ENCODE peak calls at places on chromosomes 16 and 17, in ten cellular contexts. L is LHCN-M2; O is COR-L47; X is esophagus squamous epithelium; G is mucosa of gallbladder; Q is naive thymus-derived CD8-positive, alpha-beta T cell; F is hepatic stellate cell; M is AG08396; W is T-helper 22 cell; N is IMR-90. I is an unnamed sample.
A peak's percentile ranks its signal among the peaks of the same experiment; 100 is the strongest.

GRCh38 chr17:42591411-42591810 is 13.9 kb upstream of the PSMC3IP start:
- DNase-seq in L (no peak), O (no peak), X (no peak), G (no peak), Q (no peak), F (no peak), M (no peak), W (no peak), N (no peak), I (no peak)

GRCh38 chr17:81727324-81728031 is 15.4 kb downstream of the SLC25A10 start:
- DNase-seq in L (no peak), O (peak; percentile 92), X (no peak), G (peak; percentile 65), Q (no peak), F (no peak), M (no peak), W (no peak), N (no peak), I (no peak)

GRCh38 chr16:52725043-52725442 is 178.1 kb upstream of the TOX3 start:
- DNase-seq in L (no peak), O (no peak), X (no peak), G (no peak), Q (no peak), F (no peak), M (no peak), W (no peak), N (no peak), I (no peak)

GRCh38 chr17:44971776-44972483 is 3.8 kb upstream of the C1QL1 start:
- DNase-seq in L (peak; percentile 75), O (no peak), X (no peak), G (no peak), Q (no peak), F (peak; percentile 54), M (peak; percentile 74), W (no peak), N (peak; percentile 72), I (no peak)

GRCh38 chr17:17877548-17878358 is 41.0 kb upstream of the SREBF1 start:
- DNase-seq in L (no peak), O (peak; percentile 28), X (peak; percentile 27), G (peak; percentile 85), Q (no peak), F (peak; percentile 59), M (peak; percentile 70), W (no peak), N (peak; percentile 90), I (no peak)

GRCh38 chr17:20156196-20157077 is 147.3 kb downstream of the SPECC1 start:
- DNase-seq in L (peak; percentile 19), O (peak; percentile 1), X (no peak), G (peak; percentile 14), Q (no peak), F (peak; percentile 53), M (peak; percentile 71), W (peak; percentile 6), N (peak; percentile 25), I (no peak)

GRCh38 chr16:19463468-19464315 is 46.0 kb downstream of the TMC5 start:
- DNase-seq in L (no peak), O (peak; percentile 85), X (no peak), G (peak; percentile 42), Q (no peak), F (no peak), M (no peak), W (no peak), N (no peak), I (no peak)

GRCh38 chr16:12500771-12501170 is 302.9 kb downstream of the CPPED1 start:
- DNase-seq in L (no peak), O (peak; percentile 38), X (no peak), G (no peak), Q (no peak), F (no peak), M (no peak), W (no peak), N (no peak), I (no peak)

GRCh38 chr17:44360826-44361225 is 2.8 kb downstream of the FAM171A2 start:
- DNase-seq in L (peak; percentile 49), O (no peak), X (no peak), G (no peak), Q (no peak), F (peak; percentile 85), M (peak; percentile 73), W (no peak), N (peak; percentile 68), I (no peak)

GRCh38 chr16:35506898-35507194 is 2047.4 kb downstream of the TP53TG3F start:
- DNase-seq in L (no peak), O (no peak), X (no peak), G (no peak), Q (no peak), F (no peak), M (no peak), W (no peak), N (no peak), I (no peak)

GRCh38 chr17:40551874-40552768 is 13.2 kb downstream of the CCR7 start:
- DNase-seq in L (peak; percentile 98), O (no peak), X (no peak), G (peak; percentile 44), Q (no peak), F (peak; percentile 96), M (peak; percentile 83), W (no peak), N (peak; percentile 99), I (peak; percentile 48)

GRCh38 chr16:23296994-23297393 is 5.1 kb upstream of the SCNN1B start:
- DNase-seq in L (no peak), O (peak; percentile 29), X (no peak), G (no peak), Q (no peak), F (no peak), M (no peak), W (no peak), N (no peak), I (no peak)

GRCh38 chr16:62298567-62298966 is 262.3 kb upstream of the CDH8 start:
- DNase-seq in L (no peak), O (no peak), X (no peak), G (no peak), Q (no peak), F (no peak), M (no peak), W (no peak), N (no peak), I (no peak)

GRCh38 chr17:27378482-27379200 is 77.6 kb upstream of the KSR1 start:
- DNase-seq in L (no peak), O (no peak), X (no peak), G (no peak), Q (no peak), F (no peak), M (no peak), W (no peak), N (no peak), I (no peak)

GRCh38 chr17:6374761-6375312 is 60.1 kb downstream of the AIPL1 start:
- DNase-seq in L (peak; percentile 26), O (no peak), X (no peak), G (no peak), Q (no peak), F (no peak), M (peak; percentile 27), W (no peak), N (peak; percentile 61), I (no peak)

GRCh38 chr17:78899361-78900260 is 3.4 kb downstream of the CEP295NL start:
- DNase-seq in L (peak; percentile 73), O (no peak), X (no peak), G (peak; percentile 40), Q (no peak), F (peak; percentile 57), M (peak; percentile 74), W (no peak), N (no peak), I (no peak)

GRCh38 chr16:57479422-57480126 is 6.7 kb downstream of the DOK4 start:
- DNase-seq in L (peak; percentile 77), O (peak; percentile 60), X (no peak), G (peak; percentile 67), Q (no peak), F (peak; percentile 86), M (peak; percentile 79), W (no peak), N (peak; percentile 54), I (no peak)

GRCh38 chr17:80453980-80454556 is 22.3 kb downstream of the NPTX1 start:
- DNase-seq in L (no peak), O (no peak), X (no peak), G (no peak), Q (no peak), F (no peak), M (no peak), W (no peak), N (no peak), I (no peak)

GRCh38 chr16:78441298-78441697 is 341.8 kb downstream of the WWOX start:
- DNase-seq in L (no peak), O (no peak), X (no peak), G (no peak), Q (no peak), F (no peak), M (no peak), W (no peak), N (no peak), I (no peak)

GRCh38 chr16:54487933-54488332 is 201.3 kb upstream of the IRX3 start:
- DNase-seq in L (no peak), O (no peak), X (no peak), G (peak; percentile 14), Q (no peak), F (no peak), M (no peak), W (no peak), N (no peak), I (no peak)

GRCh38 chr16:22782299-22782698 is 31.7 kb upstream of the HS3ST2 start:
- DNase-seq in L (no peak), O (no peak), X (no peak), G (peak; percentile 17), Q (no peak), F (no peak), M (no peak), W (no peak), N (no peak), I (no peak)

GRCh38 chr17:48541574-48542113 is 3.3 kb downstream of the HOXB2 start:
- DNase-seq in L (peak; percentile 77), O (peak; percentile 55), X (no peak), G (peak; percentile 58), Q (peak; percentile 23), F (peak; percentile 78), M (peak; percentile 79), W (no peak), N (peak; percentile 69), I (no peak)

GRCh38 chr16:72876221-72876620 is 171.7 kb downstream of the ZFHX3 start:
- DNase-seq in L (peak; percentile 82), O (no peak), X (no peak), G (peak; percentile 58), Q (no peak), F (peak; percentile 78), M (peak; percentile 73), W (no peak), N (peak; percentile 94), I (peak; percentile 12)

GRCh38 chr16:3717235-3718018 is at the start of gene TRAP1:
- DNase-seq in L (peak; percentile 79), O (peak; percentile 83), X (peak; percentile 47), G (peak; percentile 92), Q (peak; percentile 90), F (peak; percentile 94), M (peak; percentile 98), W (peak; percentile 83), N (peak; percentile 75), I (peak; percentile 77)

GRCh38 chr17:38815576-38816193 is 9.4 kb downstream of the CWC25 start:
- DNase-seq in L (peak; percentile 66), O (no peak), X (no peak), G (no peak), Q (no peak), F (peak; percentile 58), M (peak; percentile 42), W (no peak), N (peak; percentile 59), I (no peak)

GRCh38 chr17:17030515-17031211 is 11.6 kb upstream of the MPRIP start:
- DNase-seq in L (no peak), O (no peak), X (no peak), G (no peak), Q (no peak), F (no peak), M (no peak), W (no peak), N (no peak), I (no peak)

GRCh38 chr17:35256629-35257028 is 13.8 kb downstream of the SLFN5 start:
- DNase-seq in L (no peak), O (no peak), X (no peak), G (no peak), Q (no peak), F (no peak), M (no peak), W (no peak), N (no peak), I (no peak)

GRCh38 chr17:81477173-81477572 is 35.4 kb downstream of the ACTG1 start:
- DNase-seq in L (no peak), O (peak; percentile 72), X (no peak), G (no peak), Q (no peak), F (no peak), M (no peak), W (no peak), N (no peak), I (no peak)

I was measured in hippocampal formation.